ENCODE peak calls at places on chromosomes 16 and 17, in eight cellular contexts. One of them, this sample, is unnamed.

GRCh38 chr16:59013930-59014329 is 279.8 kb upstream of the GOT2 start:
- DNase-seq in uterus: no peak
- DNase-seq in endodermal cell: no peak
- DNase-seq in cardiac fibroblast: no peak
- DNase-seq in heart left ventricle: no peak
- DNase-seq in BE2C: no peak
- DNase-seq in MM.1S: no peak
- DNase-seq in AG09309: no peak
- DNase-seq in this sample: no peak

GRCh38 chr16:24544640-24545039 is 5.3 kb downstream of the RBBP6 start:
- DNase-seq in uterus: no peak
- DNase-seq in endodermal cell: no peak
- DNase-seq in cardiac fibroblast: peak
- DNase-seq in heart left ventricle: no peak
- DNase-seq in BE2C: no peak
- DNase-seq in MM.1S: no peak
- DNase-seq in AG09309: no peak
- DNase-seq in this sample: no peak

GRCh38 chr17:6713130-6713917 is at the start of gene SLC13A5:
- DNase-seq in uterus: no peak
- DNase-seq in endodermal cell: peak
- DNase-seq in cardiac fibroblast: peak
- DNase-seq in heart left ventricle: no peak
- DNase-seq in BE2C: peak
- DNase-seq in MM.1S: no peak
- DNase-seq in AG09309: no peak
- DNase-seq in this sample: peak

GRCh38 chr16:72349719-72350118 is 177.8 kb upstream of the PMFBP1 start:
- DNase-seq in uterus: no peak
- DNase-seq in endodermal cell: no peak
- DNase-seq in cardiac fibroblast: no peak
- DNase-seq in heart left ventricle: no peak
- DNase-seq in BE2C: no peak
- DNase-seq in MM.1S: no peak
- DNase-seq in AG09309: no peak
- DNase-seq in this sample: no peak

GRCh38 chr16:80314042-80314441 is 226.8 kb upstream of the DYNLRB2 start:
- DNase-seq in uterus: no peak
- DNase-seq in endodermal cell: no peak
- DNase-seq in cardiac fibroblast: no peak
- DNase-seq in heart left ventricle: no peak
- DNase-seq in BE2C: no peak
- DNase-seq in MM.1S: no peak
- DNase-seq in AG09309: no peak
- DNase-seq in this sample: no peak

GRCh38 chr17:60641810-60642220 is 35.8 kb upstream of the BCAS3 start:
- DNase-seq in uterus: peak
- DNase-seq in endodermal cell: peak
- DNase-seq in cardiac fibroblast: peak
- DNase-seq in heart left ventricle: peak
- DNase-seq in BE2C: peak
- DNase-seq in MM.1S: peak
- DNase-seq in AG09309: peak
- DNase-seq in this sample: peak

GRCh38 chr16:57165923-57166322 is 19.9 kb downstream of the PSME3IP1 start:
- DNase-seq in uterus: no peak
- DNase-seq in endodermal cell: no peak
- DNase-seq in cardiac fibroblast: peak
- DNase-seq in heart left ventricle: no peak
- DNase-seq in BE2C: no peak
- DNase-seq in MM.1S: no peak
- DNase-seq in AG09309: no peak
- DNase-seq in this sample: no peak

GRCh38 chr16:3045758-3046505 is 429 bp upstream of the MMP25 start:
- DNase-seq in uterus: no peak
- DNase-seq in endodermal cell: peak
- DNase-seq in cardiac fibroblast: no peak
- DNase-seq in heart left ventricle: no peak
- DNase-seq in BE2C: no peak
- DNase-seq in MM.1S: no peak
- DNase-seq in AG09309: no peak
- DNase-seq in this sample: peak

GRCh38 chr16:81519298-81520150 is 74.9 kb downstream of the CMIP start:
- DNase-seq in uterus: no peak
- DNase-seq in endodermal cell: no peak
- DNase-seq in cardiac fibroblast: no peak
- DNase-seq in heart left ventricle: no peak
- DNase-seq in BE2C: no peak
- DNase-seq in MM.1S: peak
- DNase-seq in AG09309: no peak
- DNase-seq in this sample: no peak

GRCh38 chr16:56849690-56850680 is 15.0 kb upstream of the SLC12A3 start:
- DNase-seq in uterus: no peak
- DNase-seq in endodermal cell: no peak
- DNase-seq in cardiac fibroblast: no peak
- DNase-seq in heart left ventricle: no peak
- DNase-seq in BE2C: no peak
- DNase-seq in MM.1S: no peak
- DNase-seq in AG09309: no peak
- DNase-seq in this sample: no peak

GRCh38 chr16:85728879-85729278 is 22.0 kb downstream of the C16orf74 start:
- DNase-seq in uterus: no peak
- DNase-seq in endodermal cell: peak
- DNase-seq in cardiac fibroblast: no peak
- DNase-seq in heart left ventricle: no peak
- DNase-seq in BE2C: no peak
- DNase-seq in MM.1S: no peak
- DNase-seq in AG09309: no peak
- DNase-seq in this sample: no peak

GRCh38 chr16:58366247-58367031 is 25.8 kb upstream of the GINS3 start:
- DNase-seq in uterus: no peak
- DNase-seq in endodermal cell: no peak
- DNase-seq in cardiac fibroblast: peak
- DNase-seq in heart left ventricle: no peak
- DNase-seq in BE2C: peak
- DNase-seq in MM.1S: no peak
- DNase-seq in AG09309: no peak
- DNase-seq in this sample: no peak

GRCh38 chr17:41322264-41322902 is 6.9 kb upstream of the KRTAP17-1 start:
- DNase-seq in uterus: no peak
- DNase-seq in endodermal cell: peak
- DNase-seq in cardiac fibroblast: peak
- DNase-seq in heart left ventricle: no peak
- DNase-seq in BE2C: no peak
- DNase-seq in MM.1S: peak
- DNase-seq in AG09309: peak
- DNase-seq in this sample: no peak

GRCh38 chr17:9364837-9365430 is 210.7 kb downstream of the STX8 start:
- DNase-seq in uterus: no peak
- DNase-seq in endodermal cell: no peak
- DNase-seq in cardiac fibroblast: no peak
- DNase-seq in heart left ventricle: no peak
- DNase-seq in BE2C: no peak
- DNase-seq in MM.1S: no peak
- DNase-seq in AG09309: no peak
- DNase-seq in this sample: no peak

GRCh38 chr16:88927010-88927409 is 50.0 kb downstream of the CBFA2T3 start:
- DNase-seq in uterus: no peak
- DNase-seq in endodermal cell: no peak
- DNase-seq in cardiac fibroblast: no peak
- DNase-seq in heart left ventricle: no peak
- DNase-seq in BE2C: no peak
- DNase-seq in MM.1S: no peak
- DNase-seq in AG09309: no peak
- DNase-seq in this sample: no peak

GRCh38 chr17:61185385-61185784 is 214.3 kb upstream of the TBX2 start:
- DNase-seq in uterus: no peak
- DNase-seq in endodermal cell: no peak
- DNase-seq in cardiac fibroblast: no peak
- DNase-seq in heart left ventricle: no peak
- DNase-seq in BE2C: no peak
- DNase-seq in MM.1S: no peak
- DNase-seq in AG09309: no peak
- DNase-seq in this sample: no peak

GRCh38 chr17:79789943-79790804 is 6.7 kb downstream of the CBX8 start:
- DNase-seq in uterus: no peak
- DNase-seq in endodermal cell: peak
- DNase-seq in cardiac fibroblast: no peak
- DNase-seq in heart left ventricle: peak
- DNase-seq in BE2C: peak
- DNase-seq in MM.1S: no peak
- DNase-seq in AG09309: no peak
- DNase-seq in this sample: peak

GRCh38 chr16:89350701-89351380 is 133.3 kb downstream of the ZNF778 start:
- DNase-seq in uterus: no peak
- DNase-seq in endodermal cell: no peak
- DNase-seq in cardiac fibroblast: no peak
- DNase-seq in heart left ventricle: no peak
- DNase-seq in BE2C: no peak
- DNase-seq in MM.1S: no peak
- DNase-seq in AG09309: no peak
- DNase-seq in this sample: no peak

GRCh38 chr16:49801290-49801689 is 54.6 kb downstream of the ZNF423 start:
- DNase-seq in uterus: no peak
- DNase-seq in endodermal cell: no peak
- DNase-seq in cardiac fibroblast: no peak
- DNase-seq in heart left ventricle: no peak
- DNase-seq in BE2C: no peak
- DNase-seq in MM.1S: no peak
- DNase-seq in AG09309: no peak
- DNase-seq in this sample: no peak
- TF ChIP-seq CTCF in uterus: no peak
- TF ChIP-seq CTCF in endodermal cell: peak
- TF ChIP-seq CTCF in cardiac fibroblast: no peak
- TF ChIP-seq CTCF in heart left ventricle: no peak
- TF ChIP-seq CTCF in BE2C: no peak
- TF ChIP-seq CTCF in MM.1S: peak
- TF ChIP-seq CTCF in AG09309: no peak
- TF ChIP-seq CTCF in this sample: no peak

GRCh38 chr17:82007228-82007494 is 15.5 kb downstream of the CENPX start:
- DNase-seq in uterus: no peak
- DNase-seq in endodermal cell: no peak
- DNase-seq in cardiac fibroblast: no peak
- DNase-seq in heart left ventricle: no peak
- DNase-seq in BE2C: no peak
- DNase-seq in MM.1S: no peak
- DNase-seq in AG09309: no peak
- DNase-seq in this sample: no peak

GRCh38 chr17:82008941-82009405 is 13.7 kb downstream of the CENPX start:
- DNase-seq in uterus: no peak
- DNase-seq in endodermal cell: no peak
- DNase-seq in cardiac fibroblast: no peak
- DNase-seq in heart left ventricle: peak
- DNase-seq in BE2C: no peak
- DNase-seq in MM.1S: no peak
- DNase-seq in AG09309: no peak
- DNase-seq in this sample: no peak

GRCh38 chr17:82008258-82008940 is 14.3 kb downstream of the CENPX start:
- DNase-seq in uterus: no peak
- DNase-seq in endodermal cell: no peak
- DNase-seq in cardiac fibroblast: no peak
- DNase-seq in heart left ventricle: no peak
- DNase-seq in BE2C: no peak
- DNase-seq in MM.1S: no peak
- DNase-seq in AG09309: no peak
- DNase-seq in this sample: no peak

GRCh38 chr17:82006468-82007227 is 16.0 kb downstream of the CENPX start:
- DNase-seq in uterus: peak
- DNase-seq in endodermal cell: no peak
- DNase-seq in cardiac fibroblast: peak
- DNase-seq in heart left ventricle: no peak
- DNase-seq in BE2C: peak
- DNase-seq in MM.1S: no peak
- DNase-seq in AG09309: no peak
- DNase-seq in this sample: no peak

GRCh38 chr17:82007495-82008257 is 15.0 kb downstream of the CENPX start:
- DNase-seq in uterus: no peak
- DNase-seq in endodermal cell: no peak
- DNase-seq in cardiac fibroblast: no peak
- DNase-seq in heart left ventricle: no peak
- DNase-seq in BE2C: no peak
- DNase-seq in MM.1S: no peak
- DNase-seq in AG09309: no peak
- DNase-seq in this sample: no peak
- TF ChIP-seq CTCF in uterus: no peak
- TF ChIP-seq CTCF in endodermal cell: peak
- TF ChIP-seq CTCF in cardiac fibroblast: no peak
- TF ChIP-seq CTCF in heart left ventricle: no peak
- TF ChIP-seq CTCF in BE2C: no peak
- TF ChIP-seq CTCF in MM.1S: no peak
- TF ChIP-seq CTCF in AG09309: no peak
- TF ChIP-seq CTCF in this sample: no peak

DNA sequence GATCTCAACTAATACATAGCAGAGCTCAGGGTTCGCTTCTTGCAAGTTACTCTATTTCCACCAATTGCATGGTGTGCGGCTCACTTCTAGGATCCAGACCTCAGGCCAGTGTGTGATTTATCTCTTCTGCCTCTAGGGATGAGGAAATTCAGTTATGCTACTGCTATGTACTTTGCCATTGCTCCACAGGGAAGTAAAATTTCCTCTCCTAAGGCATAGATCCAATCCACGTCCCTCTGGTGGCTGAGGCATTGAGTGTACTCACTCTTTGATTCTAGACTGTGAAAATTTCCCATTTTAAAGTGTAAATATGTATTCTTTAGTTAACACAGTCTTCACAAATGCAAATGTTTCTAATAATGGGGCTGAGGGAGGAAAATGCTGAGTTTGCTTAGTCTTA is 214.1 kb downstream of the HS3ST3B1 start:
- DNase-seq in uterus: no peak
- DNase-seq in endodermal cell: no peak
- DNase-seq in cardiac fibroblast: peak
- DNase-seq in heart left ventricle: no peak
- DNase-seq in BE2C: no peak
- DNase-seq in MM.1S: no peak
- DNase-seq in AG09309: no peak
- DNase-seq in this sample: no peak
- TF ChIP-seq CTCF in uterus: no peak
- TF ChIP-seq CTCF in endodermal cell: peak
- TF ChIP-seq CTCF in cardiac fibroblast: no peak
- TF ChIP-seq CTCF in heart left ventricle: no peak
- TF ChIP-seq CTCF in BE2C: no peak
- TF ChIP-seq CTCF in MM.1S: no peak
- TF ChIP-seq CTCF in AG09309: peak
- TF ChIP-seq CTCF in this sample: no peak

DNA sequence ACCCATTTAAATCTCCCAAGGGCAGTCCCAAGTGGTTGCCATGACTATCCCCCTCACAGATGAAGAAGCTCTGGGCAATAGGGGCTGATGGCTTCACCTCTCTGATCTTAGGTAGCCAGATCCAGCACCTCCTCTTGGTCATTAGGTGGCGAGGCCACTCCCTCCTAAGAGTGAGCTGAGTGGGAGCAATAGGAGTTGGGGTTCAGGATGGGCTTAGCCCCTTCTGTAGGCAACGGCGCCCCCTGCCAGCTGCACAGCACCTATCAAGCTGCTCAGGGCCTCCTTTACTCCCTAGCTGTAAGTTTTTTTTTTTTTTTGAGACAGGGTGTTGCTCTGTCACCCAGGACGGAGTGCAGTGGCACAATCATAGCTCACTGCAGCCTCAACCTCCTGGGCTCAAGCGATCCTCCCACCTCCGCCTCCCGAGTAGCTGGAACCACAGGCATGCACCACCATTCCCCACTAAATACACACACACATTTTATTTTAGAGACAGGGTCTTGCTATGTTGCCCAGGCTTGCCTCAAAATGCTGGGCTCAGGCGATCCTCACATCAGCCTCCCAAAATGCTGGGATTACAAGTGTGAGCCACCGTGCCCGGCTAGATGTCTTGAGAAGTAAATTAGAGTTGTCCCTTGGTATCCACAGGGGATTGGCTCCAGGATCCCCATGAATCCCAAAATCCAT is 3.5 kb upstream of the RRAD start:
- DNase-seq in uterus: no peak
- DNase-seq in endodermal cell: peak
- DNase-seq in cardiac fibroblast: peak
- DNase-seq in heart left ventricle: no peak
- DNase-seq in BE2C: peak
- DNase-seq in MM.1S: no peak
- DNase-seq in AG09309: no peak
- DNase-seq in this sample: no peak
- TF ChIP-seq CTCF in uterus: no peak
- TF ChIP-seq CTCF in endodermal cell: peak
- TF ChIP-seq CTCF in cardiac fibroblast: peak
- TF ChIP-seq CTCF in heart left ventricle: peak
- TF ChIP-seq CTCF in BE2C: peak
- TF ChIP-seq CTCF in MM.1S: peak
- TF ChIP-seq CTCF in AG09309: peak
- TF ChIP-seq CTCF in this sample: no peak